ENCODE peak calls at places on chromosomes 11 and 22, in seven cellular contexts. J, Z, X, L, R, V and S are unnamed samples.

GRCh38 chr22:31102441-31103081 is 4.8 kb downstream of the SELENOM start:
- DNase-seq in J (peak; percentile 99), Z (peak; percentile 60), V (peak; percentile 90), X (no peak), L (no peak), R (peak; percentile 94), S (peak; percentile 73)

GRCh38 chr22:37549704-37550059 is 10.6 kb upstream of the CDC42EP1 start:
- DNase-seq in Z (no peak), R (no peak), V (peak; percentile 70), X (peak; percentile 73), L (no peak), J (peak; percentile 60), S (no peak)

GRCh38 chr22:38549106-38549884 is 20.7 kb downstream of the DMC1 start:
- DNase-seq in V (no peak), X (no peak), L (no peak), J (no peak), R (no peak), Z (no peak), S (no peak)

GRCh38 chr11:131546218-131546895 is 175.9 kb downstream of the NTM start:
- DNase-seq in X (no peak), L (no peak), Z (no peak), J (no peak), V (no peak), R (no peak), S (no peak)

GRCh38 chr11:45145421-45146071 is 893 bp upstream of the PRDM11 start:
- DNase-seq in Z (no peak), X (no peak), J (peak; percentile 46), R (peak; percentile 63), V (peak; percentile 62), L (no peak), S (no peak)

GRCh38 chr11:47852053-47852452 is 3.9 kb upstream of the NUP160 start:
- DNase-seq in V (no peak), Z (no peak), X (no peak), R (no peak), J (peak; percentile 33), L (no peak), S (no peak)

GRCh38 chr22:41620646-41621098 is at the start of gene DESI1:
- DNase-seq in L (no peak), Z (peak; percentile 24), J (no peak), R (no peak), X (no peak), V (no peak), S (no peak)

GRCh38 chr11:63839508-63840355 is 822 bp downstream of the MARK2 start:
- DNase-seq in Z (no peak), R (peak; percentile 84), X (peak; percentile 63), J (peak; percentile 30), L (no peak), V (peak; percentile 48), S (no peak)

GRCh38 chr22:39655736-39656285 is 85.3 kb downstream of the CACNA1I start:
- DNase-seq in R (no peak), J (no peak), L (no peak), X (no peak), Z (no peak), V (no peak), S (no peak)

GRCh38 chr11:96708469-96708868 is 318.7 kb downstream of the JRKL start:
- DNase-seq in X (no peak), L (no peak), J (peak; percentile 25), Z (no peak), V (no peak), R (no peak), S (no peak)

GRCh38 chr11:106986673-106987072 is 31.6 kb downstream of the GUCY1A2 start:
- DNase-seq in V (no peak), X (no peak), R (no peak), L (no peak), J (no peak), Z (no peak), S (no peak)

GRCh38 chr22:44335903-44336803 is 23.4 kb upstream of the SHISAL1 start:
- DNase-seq in L (no peak), R (no peak), V (no peak), X (no peak), J (no peak), Z (no peak), S (no peak)

GRCh38 chr11:104997288-104997687 is 25.7 kb downstream of the CASP5 start:
- DNase-seq in R (no peak), J (peak; percentile 70), Z (no peak), V (no peak), L (no peak), X (no peak), S (no peak)

GRCh38 chr22:44828193-44828592 is 75.8 kb downstream of the ARHGAP8 start:
- DNase-seq in V (no peak), Z (no peak), X (no peak), L (no peak), R (no peak), J (no peak), S (peak; percentile 4)

GRCh38 chr11:60831501-60832079 is 10.3 kb upstream of the CCDC86 start:
- DNase-seq in X (no peak), L (no peak), R (no peak), V (no peak), J (peak; percentile 61), Z (no peak), S (no peak)

GRCh38 chr11:47905358-47906059 is 57.4 kb upstream of the NUP160 start:
- DNase-seq in X (no peak), L (no peak), J (peak; percentile 89), Z (no peak), V (no peak), R (no peak), S (no peak)

GRCh38 chr11:127890026-127890611 is 697.2 kb downstream of the ETS1 start:
- DNase-seq in R (no peak), V (no peak), L (no peak), J (no peak), Z (no peak), X (no peak), S (no peak)

GRCh38 chr11:86484164-86484794 is 109.6 kb downstream of the CCDC81 start:
- DNase-seq in J (peak; percentile 98), X (no peak), R (peak; percentile 81), Z (no peak), V (peak; percentile 71), L (peak; percentile 31), S (peak; percentile 91)

GRCh38 chr11:70271635-70271953 is 1.1 kb downstream of the PPFIA1 start:
- DNase-seq in L (no peak), R (no peak), Z (no peak), X (no peak), V (no peak), J (no peak), S (no peak)

GRCh38 chr11:1222491-1223345 is at the start of gene MUC5B:
- DNase-seq in Z (no peak), V (peak; percentile 21), X (peak; percentile 50), L (no peak), R (peak; percentile 52), J (no peak), S (no peak)

DNA sequence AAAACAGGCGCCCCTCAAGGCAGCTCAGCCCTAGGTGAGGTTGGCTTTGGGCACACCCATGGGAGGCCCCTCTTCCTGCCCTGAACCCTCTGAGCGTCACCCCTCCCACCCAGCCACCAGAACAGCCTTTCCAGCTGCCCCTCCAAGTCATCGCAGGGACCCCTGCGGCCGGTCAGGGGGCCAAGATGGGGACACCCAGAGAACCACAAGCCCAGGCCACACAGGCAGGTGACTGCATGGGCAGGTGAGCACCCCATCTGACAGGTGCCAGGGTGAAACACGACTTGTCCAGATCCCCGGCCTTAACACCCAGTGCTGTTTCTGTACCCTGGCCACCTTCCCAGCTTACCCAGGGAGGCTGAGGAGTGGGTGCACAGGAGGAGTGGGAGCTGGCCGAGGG is 24.6 kb upstream of the GRAMD4 start:
- DNase-seq in J (no peak), V (no peak), L (no peak), Z (no peak), X (no peak), R (no peak), S (no peak)
- H3K4me1 ChIP-seq in J (peaks cover 32% of the 10 kb centered on the region), V (peaks cover 5% of the 10 kb centered on the region), L (peaks cover 23% of the 10 kb centered on the region), Z (peaks cover 67% of the 10 kb centered on the region), X (peaks cover 53% of the 10 kb centered on the region), R (peaks cover 72% of the 10 kb centered on the region), S (peaks cover 7% of the 10 kb centered on the region)

DNA sequence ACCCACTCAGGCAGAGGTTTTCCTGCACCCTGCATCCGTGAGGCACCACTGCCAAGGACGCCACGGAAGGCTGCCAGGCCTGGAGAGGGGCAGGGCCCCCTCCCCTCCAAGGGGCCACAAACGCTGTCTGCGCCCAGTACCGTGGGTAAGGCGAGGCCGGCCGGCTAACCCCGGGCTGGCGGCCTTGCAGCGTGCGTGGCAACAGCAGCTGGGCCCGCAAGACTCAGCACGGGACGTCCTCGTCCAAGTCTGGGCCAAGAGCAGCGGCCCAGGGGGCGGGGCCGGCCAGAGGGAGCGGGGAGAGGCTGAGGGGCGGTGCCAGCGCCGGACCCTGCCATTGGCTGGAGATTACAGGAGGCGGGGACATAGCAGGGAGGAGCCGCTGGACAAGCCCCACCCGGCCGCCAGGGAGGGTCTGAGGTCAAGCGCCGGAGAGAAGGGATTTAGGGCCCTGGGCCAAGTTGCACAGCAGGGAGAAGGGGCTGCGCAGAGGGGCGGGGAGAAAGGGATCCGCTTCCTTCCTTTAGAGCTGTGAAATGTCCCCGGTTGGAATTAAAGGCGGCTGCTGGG is 16.0 kb downstream of the SLC43A1 start:
- DNase-seq in J (peak; percentile 91), R (peak; percentile 96), Z (peak; percentile 97), V (peak; percentile 98), X (peak; percentile 95), L (peak; percentile 61), S (peak; percentile 91)
- H3K4me1 ChIP-seq in J (peaks cover 5% of the 10 kb centered on the region), R (peaks cover 25% of the 10 kb centered on the region), Z (peaks cover 41% of the 10 kb centered on the region), V (peaks cover 5% of the 10 kb centered on the region), X (peaks cover 26% of the 10 kb centered on the region), L (peaks cover 17% of the 10 kb centered on the region), S (no peaks in the 10 kb centered on the region)

GRCh38 chr11:74162688-74163467 is 7.9 kb downstream of the C2CD3 start:
- DNase-seq in Z (no peak), V (no peak), R (no peak), L (no peak), X (no peak), J (no peak), S (no peak)

GRCh38 chr11:74169736-74170458 is 905 bp downstream of the C2CD3 start:
- DNase-seq in L (no peak), J (peak; percentile 23), R (no peak), V (no peak), X (no peak), Z (no peak), S (no peak)

GRCh38 chr11:74171630-74172465 is 759 bp downstream of the PPME1 start:
- DNase-seq in L (no peak), V (no peak), J (peak; percentile 25), Z (no peak), R (no peak), X (no peak), S (no peak)

GRCh38 chr11:74170694-74171629 is at the start of the genes C2CD3 and PPME1:
- DNase-seq in R (peak; percentile 99), V (peak; percentile 99), L (peak; percentile 99), Z (peak; percentile 92), X (peak; percentile 98), J (peak; percentile 100), S (peak; percentile 98)

DNA sequence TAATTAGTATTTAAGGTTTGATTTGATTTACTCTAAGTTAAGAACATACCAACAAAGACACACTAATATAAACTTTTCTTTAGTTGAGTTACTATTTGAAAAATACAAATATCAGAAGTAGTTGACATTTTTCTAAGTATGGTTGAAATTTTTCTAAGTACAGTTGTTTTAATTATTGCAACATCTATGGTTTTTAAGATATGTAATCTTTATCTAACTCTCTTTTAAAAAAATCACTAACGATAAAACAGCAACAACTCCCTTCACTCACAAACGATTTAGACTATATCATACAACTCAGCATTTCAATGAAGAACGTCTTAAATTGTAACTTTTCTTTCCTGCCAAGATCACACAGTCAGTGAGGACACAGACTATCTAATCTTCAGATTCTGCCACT is 2.0 kb downstream of the C2CD3 start:
- DNase-seq in Z (no peak), L (no peak), X (no peak), V (no peak), J (no peak), R (no peak), S (no peak)
- H3K4me1 ChIP-seq in Z (peaks cover 39% of the 10 kb centered on the region), L (peaks cover 18% of the 10 kb centered on the region), X (peaks cover 38% of the 10 kb centered on the region), V (peaks cover 4% of the 10 kb centered on the region), J (no peaks in the 10 kb centered on the region), R (peaks cover 31% of the 10 kb centered on the region), S (peaks cover 21% of the 10 kb centered on the region)

GRCh38 chr11:129278586-129279319 is 86.6 kb upstream of the ARHGAP32 start:
- DNase-seq in Z (no peak), J (peak; percentile 42), X (peak; percentile 49), R (no peak), V (peak; percentile 28), L (no peak), S (no peak)
- H3K4me1 ChIP-seq in Z (peaks cover 55% of the 10 kb centered on the region), J (peaks cover 10% of the 10 kb centered on the region), X (peaks cover 39% of the 10 kb centered on the region), R (peaks cover 53% of the 10 kb centered on the region), V (no peaks in the 10 kb centered on the region), L (peaks cover 40% of the 10 kb centered on the region), S (peaks cover 5% of the 10 kb centered on the region)